ENCODE peak calls at places on chromosomes 11 and 22, in four cellular contexts. R, I, W and U are unnamed samples.
A peak's percentile ranks its signal among the peaks of the same experiment; 100 is the strongest.

GRCh38 chr11:35714882-35715612 is 52.5 kb downstream of the TRIM44 start:
- DNase-seq in R (peak; percentile 62), W (no peak), I (no peak), U (no peak)

GRCh38 chr11:17987826-17988225 is 25.0 kb downstream of the SERGEF start:
- DNase-seq in I (no peak), R (no peak), W (no peak), U (no peak)

GRCh38 chr11:34706709-34707461 is 86.0 kb downstream of the EHF start:
- DNase-seq in R (no peak), I (no peak), W (no peak), U (no peak)

GRCh38 chr11:92917927-92918326 is 51.5 kb upstream of the MTNR1B start:
- DNase-seq in W (no peak), R (no peak), I (no peak), U (no peak)

GRCh38 chr11:13140873-13141655 is 131.9 kb downstream of the RASSF10 start:
- DNase-seq in W (no peak), I (no peak), R (peak; percentile 22), U (peak; percentile 46)

GRCh38 chr22:46828323-46829139 is 66.1 kb downstream of the TBC1D22A start:
- DNase-seq in I (no peak), W (no peak), R (peak; percentile 7), U (no peak)

GRCh38 chr11:9214765-9215164 is 50.4 kb downstream of the DENND5A start:
- DNase-seq in I (no peak), R (peak; percentile 83), W (no peak), U (no peak)

GRCh38 chr11:19679952-19680823 is 32.4 kb upstream of the NAV2 start:
- DNase-seq in R (peak; percentile 94), W (peak; percentile 39), I (no peak), U (peak; percentile 82)

GRCh38 chr22:31556627-31557203 is 60.4 kb downstream of the SFI1 start:
- DNase-seq in I (peak; percentile 9), W (no peak), R (peak; percentile 52), U (peak; percentile 68)

GRCh38 chr11:86069408-86070086 is 663 bp upstream of the PICALM start:
- DNase-seq in I (no peak), W (peak; percentile 17), R (peak; percentile 95), U (peak; percentile 87)

GRCh38 chr11:133137939-133138338 is 394.4 kb downstream of the OPCML start:
- DNase-seq in R (no peak), W (no peak), I (no peak), U (no peak)

GRCh38 chr11:86291466-86292262 is 10.4 kb upstream of the HIKESHI start:
- DNase-seq in I (peak; percentile 57), R (peak; percentile 57), W (no peak), U (peak; percentile 77)

GRCh38 chr11:15905334-15905733 is 451.0 kb downstream of the SOX6 start:
- DNase-seq in I (no peak), W (no peak), R (no peak), U (no peak)

GRCh38 chr11:81644239-81644840 is 1089.3 kb downstream of the FAM181B start:
- DNase-seq in W (no peak), R (peak; percentile 37), I (peak; percentile 27), U (peak; percentile 53)

GRCh38 chr22:29840498-29840897 is 2.4 kb upstream of the ASCC2 start:
- DNase-seq in R (peak; percentile 62), W (no peak), I (no peak), U (peak; percentile 93)

GRCh38 chr22:30181459-30182353 is 64.9 kb downstream of the LIF start:
- DNase-seq in R (no peak), I (no peak), W (no peak), U (no peak)

GRCh38 chr11:10117709-10118341 is 176.2 kb downstream of the SBF2 start:
- DNase-seq in R (peak; percentile 45), I (no peak), W (no peak), U (peak; percentile 2)

GRCh38 chr11:77644887-77645286 is 7.3 kb upstream of the CLNS1A start:
- DNase-seq in R (no peak), I (no peak), W (no peak), U (no peak)

GRCh38 chr11:13118194-13118593 is 109.1 kb downstream of the RASSF10 start:
- DNase-seq in I (no peak), W (no peak), R (peak; percentile 90), U (peak; percentile 31)

GRCh38 chr11:121794671-121795070 is 321.3 kb downstream of the BLID start:
- DNase-seq in W (no peak), R (no peak), I (no peak), U (no peak)

GRCh38 chr11:87176044-87176443 is 138.3 kb downstream of the TMEM135 start:
- DNase-seq in R (no peak), W (peak; percentile 15), I (no peak), U (no peak)

DNA sequence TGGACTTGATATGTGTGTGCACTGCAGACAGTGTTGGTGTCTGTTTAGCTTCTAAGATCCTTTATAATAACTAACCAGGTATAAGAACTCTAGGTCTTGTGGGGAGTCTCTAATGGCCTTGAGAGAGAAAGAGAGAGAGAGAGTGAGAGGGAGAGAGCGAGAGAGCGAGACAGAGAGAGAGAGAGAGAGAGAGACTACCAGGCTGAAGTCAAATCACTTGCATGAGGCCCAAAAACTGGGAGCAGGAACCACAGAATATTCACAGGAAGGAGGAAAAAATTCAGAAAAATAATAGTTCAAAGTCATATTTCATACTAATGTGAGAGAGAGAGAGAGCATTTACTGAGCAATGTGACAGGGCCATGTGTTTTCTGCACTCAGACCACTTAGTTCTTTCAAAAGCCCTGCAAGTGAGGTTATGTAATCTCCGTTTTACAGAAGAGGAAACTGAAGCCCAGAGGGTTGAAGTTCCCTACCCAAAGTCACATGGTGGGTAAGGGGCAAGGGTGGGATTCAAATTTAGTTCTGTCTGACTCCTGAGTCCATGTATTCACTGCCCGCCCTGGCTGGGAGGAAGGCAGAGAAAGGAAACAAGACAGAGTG is 8.5 kb upstream of the MIAT start:
- DNase-seq in R (peak; percentile 27), W (no peak), I (no peak), U (no peak)
- H3K4me3 ChIP-seq in R (no peak overlapping the region), W (no peak overlapping the region), I (no peak overlapping the region), U (no peak overlapping the region)

DNA sequence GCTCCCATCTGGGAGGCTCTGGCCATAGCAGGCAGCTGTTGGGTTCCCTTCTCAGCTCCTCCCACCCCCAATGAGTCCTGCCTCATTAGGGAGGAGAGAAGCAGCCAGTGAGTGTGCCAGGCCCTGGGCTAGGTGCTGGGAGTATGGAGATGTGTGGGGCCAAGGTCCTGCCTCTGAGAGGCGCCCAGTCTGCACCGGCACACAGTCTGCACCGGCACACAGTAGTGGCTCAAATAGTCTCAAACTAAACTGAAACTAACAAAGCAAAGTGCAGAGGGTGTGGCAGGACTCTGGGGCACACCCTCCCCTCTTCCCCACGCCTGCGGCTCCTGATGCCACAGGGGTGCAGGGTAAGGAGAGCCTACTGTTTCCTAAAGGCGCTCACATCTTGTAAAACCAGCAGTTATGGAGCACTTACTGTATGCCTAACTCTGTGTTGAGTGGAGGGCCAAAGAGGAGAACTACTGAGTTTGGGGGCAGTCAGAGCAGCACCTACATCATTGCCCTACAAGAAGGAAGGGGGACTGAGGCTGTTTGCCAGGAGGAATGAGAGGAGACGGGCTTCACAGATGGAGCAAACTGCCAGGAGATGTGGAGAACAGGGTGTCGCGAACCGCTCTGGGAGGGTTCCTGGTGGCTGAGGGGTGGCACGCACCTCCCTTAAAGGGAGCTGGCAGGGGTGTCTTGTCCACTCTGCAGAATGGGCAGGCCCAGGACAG is 959 bp upstream of the SH3BP1 start:
- DNase-seq in R (no peak), I (no peak), W (no peak), U (no peak)
- H3K18ac ChIP-seq in R (peak overlapping the region; percentile 52), I (peak overlapping the region; percentile 86), W (no peak overlapping the region), U (peak overlapping the region; percentile 13)

GRCh38 chr22:19884954-19885751 is 30.5 kb upstream of the GNB1L start:
- DNase-seq in W (no peak), I (no peak), R (no peak), U (no peak)

GRCh38 chr22:19879996-19880785 is 25.5 kb upstream of the GNB1L start:
- DNase-seq in W (no peak), R (no peak), I (no peak), U (no peak)

GRCh38 chr22:19880786-19881569 is 26.3 kb upstream of the GNB1L start:
- DNase-seq in I (peak; percentile 92), R (peak; percentile 91), W (peak; percentile 92), U (peak; percentile 98)

GRCh38 chr22:19884161-19884953 is 29.7 kb upstream of the GNB1L start:
- DNase-seq in I (no peak), R (no peak), W (no peak), U (no peak)

GRCh38 chr22:19882446-19883381 is 28.0 kb upstream of the GNB1L start:
- DNase-seq in R (no peak), W (no peak), I (no peak), U (peak; percentile 27)
- H2BK12ac ChIP-seq in R (peak overlapping the region; percentile 29), W (peak overlapping the region; percentile 84), I (peak overlapping the region; percentile 96), U (peak overlapping the region; percentile 99)

GRCh38 chr11:117219455-117219854 is 12.4 kb downstream of the PCSK7 start:
- DNase-seq in W (no peak), I (no peak), R (no peak), U (no peak)

GRCh38 chr11:117219995-117220394 is 11.9 kb downstream of the PCSK7 start:
- DNase-seq in W (no peak), R (no peak), I (no peak), U (no peak)

GRCh38 chr11:117221775-117222517 is 9.9 kb downstream of the PCSK7 start:
- DNase-seq in W (no peak), I (no peak), R (no peak), U (no peak)

GRCh38 chr11:117220999-117221774 is 10.7 kb downstream of the PCSK7 start:
- DNase-seq in W (no peak), I (no peak), R (no peak), U (no peak)

GRCh38 chr11:117220568-117220967 is 11.3 kb downstream of the PCSK7 start:
- DNase-seq in R (no peak), I (no peak), W (no peak), U (no peak)
- H3K4me3 ChIP-seq in R (no peak overlapping the region), I (no peak overlapping the region), W (no peak overlapping the region), U (no peak overlapping the region)

DNA sequence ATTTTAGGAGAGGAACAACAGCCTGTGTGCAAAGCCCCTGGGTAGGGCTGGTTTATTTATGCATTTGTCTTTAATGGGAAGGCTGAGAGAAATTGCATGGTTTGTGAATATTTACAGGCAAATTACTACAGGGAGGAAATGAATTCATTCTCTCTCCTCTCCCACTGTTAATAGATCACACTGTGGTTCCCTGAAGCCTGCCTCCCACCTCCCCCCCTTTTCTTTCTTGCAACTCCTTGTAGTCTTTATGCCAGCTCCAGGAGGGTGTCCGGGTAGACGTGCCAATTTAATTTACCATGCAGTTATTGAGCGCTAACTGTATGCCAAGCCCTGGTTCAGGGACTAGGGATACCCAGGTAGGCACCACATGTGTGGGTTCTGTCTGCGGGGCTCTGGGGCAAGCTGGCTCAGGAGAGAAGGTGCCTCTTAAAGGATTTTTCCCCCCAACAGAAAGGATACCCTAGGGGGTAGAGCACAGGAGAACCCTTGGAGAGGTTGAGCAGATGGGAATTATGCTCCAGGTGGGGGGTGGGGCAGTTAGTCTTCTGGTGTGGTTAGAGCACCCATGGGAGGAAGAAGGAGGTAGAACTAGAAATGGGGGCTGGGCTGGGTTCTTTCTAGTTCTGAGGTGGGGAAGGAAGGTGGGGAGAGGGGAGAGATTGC is 50.9 kb downstream of the TSPAN18 start:
- DNase-seq in R (no peak), I (no peak), W (no peak), U (no peak)
- H3K18ac ChIP-seq in R (no peak overlapping the region), I (no peak overlapping the region), W (no peak overlapping the region), U (no peak overlapping the region)

GRCh38 chr11:30586251-30587144 is at the start of gene MPPED2:
- DNase-seq in I (peak; percentile 79), W (no peak), R (no peak), U (peak; percentile 2)
- H2BK12ac ChIP-seq in I (peak within 1 kb of the TSS; percentile 58), W (peak within 1 kb of the TSS; percentile 40), R (no peak within 1 kb of the TSS), U (no peak within 1 kb of the TSS)